ENCODE peak calls at places on chromosome 21, in four cellular contexts. G is heart right ventricle, H is upper lobe of right lung, A is fibroblast of lung. I is an unnamed sample.

GRCh38 chr21:30408782-30409494 is 13.1 kb downstream of the KRTAP13-1 start:
- DNase-seq in G (peak), H (peak), A (peak), I (no peak)

GRCh38 chr21:25960423-25960822 is 210.1 kb downstream of the APP start:
- DNase-seq in G (no peak), H (no peak), A (no peak), I (no peak)

GRCh38 chr21:46153259-46154154 is 1.9 kb downstream of the FTCD start:
- DNase-seq in G (no peak), H (peak), A (peak), I (peak)

GRCh38 chr21:34330055-34330454 is 33.8 kb upstream of the KCNE2 start:
- DNase-seq in G (no peak), H (no peak), A (no peak), I (no peak)

GRCh38 chr21:36999131-36999898 is 7.2 kb upstream of the RIPPLY3 start:
- DNase-seq in G (no peak), H (no peak), A (no peak), I (no peak)

GRCh38 chr21:22965455-22966125 is 1967.4 kb downstream of the NCAM2 start:
- DNase-seq in G (no peak), H (no peak), A (no peak), I (no peak)

GRCh38 chr21:16418211-16418610 is 688.4 kb downstream of the USP25 start:
- DNase-seq in G (no peak), H (no peak), A (peak), I (no peak)

GRCh38 chr21:46622226-46622625 is 13.2 kb upstream of the PRMT2 start:
- DNase-seq in G (no peak), H (peak), A (no peak), I (no peak)

GRCh38 chr21:35050348-35051286 is 1.5 kb upstream of the RUNX1 start:
- DNase-seq in G (no peak), H (no peak), A (no peak), I (no peak)

GRCh38 chr21:31293986-31294385 is 50.1 kb downstream of the TIAM1 start:
- DNase-seq in G (no peak), H (no peak), A (peak), I (no peak)

GRCh38 chr21:26835027-26835713 is 10.0 kb downstream of the ADAMTS1 start:
- DNase-seq in G (no peak), H (no peak), A (peak), I (no peak)

DNA sequence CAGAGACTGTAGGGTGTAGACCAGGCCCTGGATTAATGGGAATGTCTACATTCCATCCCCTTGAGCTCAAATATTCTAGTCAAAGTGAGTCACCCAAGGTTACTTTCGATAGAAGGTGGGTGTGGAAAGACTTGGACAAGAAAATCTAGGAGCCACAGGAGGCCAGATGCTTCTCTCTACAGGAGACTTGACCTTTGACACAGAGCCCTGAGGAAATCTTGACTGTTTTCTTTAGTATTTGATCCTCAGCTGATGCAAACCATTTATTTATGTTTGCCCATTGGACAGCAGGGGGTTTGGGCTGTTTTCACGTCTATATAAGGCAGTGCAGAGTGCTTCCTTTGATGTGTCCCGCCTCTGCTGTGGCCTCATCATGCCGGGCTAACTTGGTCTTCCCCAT is 15.7 kb upstream of the MAP3K7CL start:
- DNase-seq in G (no peak), H (no peak), A (peak), I (no peak)
- TF ChIP-seq CTCF in G (no peak), H (no peak), A (no peak), I (no peak)

GRCh38 chr21:18369115-18369514 is 34.5 kb downstream of the TMPRSS15 start:
- DNase-seq in G (no peak), H (no peak), A (peak), I (no peak)

GRCh38 chr21:18368193-18368592 is 35.4 kb downstream of the TMPRSS15 start:
- DNase-seq in G (no peak), H (no peak), A (no peak), I (no peak)

GRCh38 chr21:18373631-18374030 is 30.0 kb downstream of the TMPRSS15 start:
- DNase-seq in G (no peak), H (no peak), A (no peak), I (no peak)

DNA sequence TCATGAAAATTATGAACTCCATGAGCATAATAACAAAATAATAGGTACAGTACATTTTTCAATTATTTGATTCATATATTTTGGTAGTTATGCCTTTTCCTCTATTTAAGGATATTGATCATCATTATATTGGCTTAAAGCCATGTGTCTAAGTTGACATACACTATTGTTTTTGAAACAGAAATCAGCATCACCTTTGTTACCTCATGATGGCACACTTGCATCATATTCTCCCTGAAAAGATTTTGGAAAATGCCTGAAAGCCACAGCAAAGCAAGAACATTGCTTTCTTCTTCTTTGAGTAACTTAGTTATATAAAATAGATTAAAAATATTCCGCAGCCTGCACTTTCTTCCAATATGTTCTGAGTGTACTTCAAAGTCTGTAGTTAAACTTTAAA is 33.3 kb downstream of the TMPRSS15 start:
- DNase-seq in G (no peak), H (no peak), A (no peak), I (no peak)
- TF ChIP-seq CTCF in G (no peak), H (no peak), A (no peak), I (no peak)

DNA sequence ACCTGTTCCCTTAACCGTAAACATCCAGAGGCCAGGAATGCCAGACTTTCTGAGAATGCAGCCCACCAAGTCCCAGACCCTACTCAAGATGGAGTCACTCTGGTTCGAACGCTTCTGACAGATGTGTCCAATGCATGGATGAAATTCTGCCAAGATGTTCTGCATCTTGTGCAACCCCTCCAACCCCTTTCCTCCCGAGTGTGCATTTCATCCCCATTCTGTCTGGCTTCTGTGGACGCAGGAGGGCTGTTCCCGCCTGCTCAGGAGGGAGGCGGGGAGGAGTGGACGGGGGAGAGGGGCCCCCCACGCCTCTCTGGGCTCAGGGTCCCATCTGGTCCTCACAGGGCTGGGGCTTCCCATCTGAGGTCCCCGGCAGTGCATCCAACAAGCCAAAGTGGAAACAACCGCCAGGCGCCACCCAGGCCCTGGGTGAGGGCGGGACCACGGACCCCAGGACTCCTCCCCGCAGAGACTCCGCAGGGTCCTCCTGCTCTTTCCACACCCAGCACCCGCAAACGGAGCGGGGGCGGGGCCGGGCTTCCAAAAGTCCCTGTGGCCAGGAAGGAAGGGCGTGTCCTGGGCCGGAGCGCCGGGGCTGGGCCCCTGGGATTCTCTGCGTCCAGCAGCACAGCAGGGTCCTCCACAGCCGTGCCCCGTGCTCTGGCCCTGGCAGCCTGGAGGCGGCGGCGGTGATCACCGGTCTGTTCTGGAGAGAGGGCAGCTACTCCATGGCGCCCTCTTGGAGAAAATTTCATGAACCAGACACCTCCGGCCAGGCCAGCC is 27.7 kb upstream of the SUMO3 start:
- DNase-seq in G (peak), H (peak), A (peak), I (peak)
- TF ChIP-seq CTCF in G (peak), H (peak), A (peak), I (no peak)

GRCh38 chr21:42618713-42619112 is 34.7 kb upstream of the PDE9A start:
- DNase-seq in G (no peak), H (no peak), A (no peak), I (no peak)
- TF ChIP-seq CTCF in G (no peak), H (no peak), A (no peak), I (no peak)

GRCh38 chr21:44742418-44743153 is 31.2 kb upstream of the TSPEAR start:
- DNase-seq in G (no peak), H (no peak), A (peak), I (no peak)
- TF ChIP-seq CTCF in G (peak), H (peak), A (peak), I (no peak)

DNA sequence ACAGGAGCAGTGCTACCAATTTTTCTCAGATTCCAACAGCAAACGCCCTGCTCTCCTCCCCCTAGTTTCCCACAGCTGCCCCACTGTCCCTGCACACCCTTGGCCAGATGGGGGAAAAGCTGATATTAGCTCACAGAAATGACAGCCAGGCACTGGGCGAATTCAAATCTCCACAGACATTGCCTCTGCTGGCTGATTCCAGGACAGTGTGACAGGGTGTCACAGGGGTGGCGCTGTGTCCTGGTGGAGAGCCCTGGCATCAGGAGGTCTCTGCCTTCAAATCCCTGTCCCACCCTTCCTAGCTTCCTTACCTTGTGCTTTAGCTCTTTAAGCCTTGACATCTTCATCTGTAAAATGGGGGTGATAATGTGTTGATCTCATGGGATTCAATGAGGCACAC is 10.4 kb downstream of the OLIG1 start:
- DNase-seq in G (no peak), H (no peak), A (no peak), I (no peak)
- TF ChIP-seq CTCF in G (no peak), H (no peak), A (no peak), I (no peak)

DNA sequence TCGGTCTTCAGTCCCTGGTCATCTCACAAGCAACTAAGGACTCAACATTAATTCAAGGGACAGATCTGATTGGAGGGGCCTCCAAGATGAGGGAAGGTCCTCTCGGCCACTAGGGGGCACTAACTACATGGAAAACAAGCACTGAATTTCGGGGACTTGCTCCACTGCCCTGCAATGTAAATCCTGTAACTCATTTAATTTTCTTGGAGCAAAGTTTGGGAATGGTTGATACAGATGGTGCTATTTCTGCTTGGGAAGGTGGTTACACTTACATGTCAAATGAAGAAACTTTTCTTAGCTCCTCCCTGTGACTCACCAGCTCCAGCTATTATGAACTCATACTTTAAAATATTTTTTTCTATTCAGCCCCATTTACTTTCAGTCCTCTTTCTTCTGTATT is 97.4 kb upstream of the KCNJ15 start:
- DNase-seq in G (peak), H (peak), A (peak), I (peak)
- TF ChIP-seq CTCF in G (peak), H (peak), A (peak), I (peak)

I was measured in omental fat pad.